ENCODE peak calls at places on chromosome 17, in nine cellular contexts. V is cardiac muscle cell, N is AG04449, A is kidney, Y is tibial artery, T is IMR-90, J is fibroblast of lung, H is GM12864, B is keratinocyte. R is an unnamed sample.

GRCh38 chr17:13088666-13089065 is 70.8 kb upstream of the ELAC2 start:
- DNase-seq in T (no peak), A (no peak), V (no peak), H (no peak), Y (no peak), N (no peak), J (no peak), B (no peak), R (no peak)

GRCh38 chr17:3656353-3656752 is 12.0 kb downstream of the TAX1BP3 start:
- DNase-seq in T (no peak), Y (no peak), H (no peak), J (no peak), A (no peak), N (no peak), V (no peak), B (no peak), R (no peak)

GRCh38 chr17:35244345-35245195 is 1.7 kb downstream of the SLFN5 start:
- DNase-seq in A (peak; percentile 90), B (peak; percentile 65), N (peak; percentile 52), V (peak; percentile 16), Y (peak; percentile 92), H (no peak), J (peak; percentile 73), T (peak; percentile 81), R (peak; percentile 16)

GRCh38 chr17:66542183-66542966 is 240.0 kb downstream of the PRKCA start:
- DNase-seq in N (no peak), H (peak; percentile 59), B (no peak), Y (no peak), V (no peak), T (peak; percentile 53), A (no peak), J (peak; percentile 79), R (no peak)

GRCh38 chr17:48541036-48541573 is 3.8 kb downstream of the HOXB2 start:
- DNase-seq in H (no peak), N (no peak), T (peak; percentile 32), J (no peak), Y (no peak), A (no peak), V (no peak), B (no peak), R (no peak)

GRCh38 chr17:81955058-81955681 is 5.8 kb downstream of the NOTUM start:
- DNase-seq in V (no peak), Y (no peak), N (no peak), B (no peak), H (no peak), A (no peak), T (no peak), J (no peak), R (no peak)

GRCh38 chr17:50865060-50865867 is 890 bp downstream of the TOB1 start:
- DNase-seq in B (no peak), A (peak; percentile 89), H (no peak), Y (peak; percentile 45), J (peak; percentile 58), T (peak; percentile 24), V (peak; percentile 66), N (no peak), R (no peak)

GRCh38 chr17:30379303-30380105 is 777 bp downstream of the CPD start:
- DNase-seq in B (no peak), H (no peak), Y (peak; percentile 20), A (peak; percentile 84), V (peak; percentile 39), J (no peak), T (no peak), N (no peak), R (no peak)

GRCh38 chr17:79269620-79270019 is 195.0 kb downstream of the ENGASE start:
- DNase-seq in J (no peak), V (no peak), N (no peak), H (no peak), T (no peak), Y (no peak), B (no peak), A (no peak), R (no peak)

GRCh38 chr17:9368631-9369030 is 207.0 kb downstream of the STX8 start:
- DNase-seq in H (no peak), V (no peak), B (no peak), T (peak; percentile 5), A (no peak), N (no peak), J (peak; percentile 47), Y (no peak), R (no peak)

GRCh38 chr17:37490638-37491614 is 1.2 kb downstream of the DUSP14 start:
- DNase-seq in H (no peak), J (peak; percentile 89), Y (peak; percentile 54), A (no peak), B (peak; percentile 79), N (no peak), T (peak; percentile 93), V (peak; percentile 76), R (no peak)

GRCh38 chr17:80643700-80644099 is 99.1 kb downstream of the RPTOR start:
- DNase-seq in A (no peak), T (no peak), V (no peak), J (no peak), H (no peak), N (no peak), Y (no peak), B (no peak), R (no peak)

GRCh38 chr17:80636356-80637285 is 92.0 kb downstream of the RPTOR start:
- DNase-seq in J (no peak), N (no peak), Y (no peak), V (no peak), H (no peak), B (no peak), A (no peak), T (no peak), R (no peak)

GRCh38 chr17:80640379-80641071 is 95.9 kb downstream of the RPTOR start:
- DNase-seq in A (no peak), H (no peak), B (no peak), V (no peak), Y (no peak), N (no peak), T (no peak), J (no peak), R (no peak)

GRCh38 chr17:80637286-80637703 is 92.7 kb downstream of the RPTOR start:
- DNase-seq in N (no peak), Y (no peak), J (no peak), H (no peak), A (no peak), B (no peak), T (no peak), V (no peak), R (no peak)

DNA sequence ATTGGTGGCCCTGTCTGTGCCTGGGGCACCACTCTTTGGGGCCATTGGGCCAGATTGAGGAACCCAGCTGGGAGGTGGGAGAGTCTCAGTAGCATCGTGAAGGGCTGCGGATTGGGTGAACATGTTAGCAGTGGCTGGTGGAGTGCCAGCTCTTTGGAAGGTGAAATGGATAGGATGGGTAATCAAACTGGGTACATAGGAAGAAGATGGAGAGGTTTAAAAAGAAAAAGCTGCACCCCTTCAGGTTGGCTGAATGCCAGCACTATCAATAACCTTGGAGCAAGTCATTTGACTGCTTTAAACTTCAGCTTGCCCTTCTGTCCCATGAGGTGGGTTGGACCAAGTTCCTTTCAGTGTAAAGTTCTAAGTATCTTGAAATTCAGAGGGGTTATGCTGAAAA is 95.0 kb downstream of the RPTOR start:
- DNase-seq in Y (no peak), J (no peak), B (no peak), N (no peak), H (no peak), V (no peak), T (no peak), A (no peak), R (no peak)
- H3K4me3 ChIP-seq in Y (no peak overlapping the region), J (no peak overlapping the region), B (no peak overlapping the region), N (no peak overlapping the region), H (no peak overlapping the region), V (no peak overlapping the region), T (no peak overlapping the region), A (no peak overlapping the region), R (no peak overlapping the region)

DNA sequence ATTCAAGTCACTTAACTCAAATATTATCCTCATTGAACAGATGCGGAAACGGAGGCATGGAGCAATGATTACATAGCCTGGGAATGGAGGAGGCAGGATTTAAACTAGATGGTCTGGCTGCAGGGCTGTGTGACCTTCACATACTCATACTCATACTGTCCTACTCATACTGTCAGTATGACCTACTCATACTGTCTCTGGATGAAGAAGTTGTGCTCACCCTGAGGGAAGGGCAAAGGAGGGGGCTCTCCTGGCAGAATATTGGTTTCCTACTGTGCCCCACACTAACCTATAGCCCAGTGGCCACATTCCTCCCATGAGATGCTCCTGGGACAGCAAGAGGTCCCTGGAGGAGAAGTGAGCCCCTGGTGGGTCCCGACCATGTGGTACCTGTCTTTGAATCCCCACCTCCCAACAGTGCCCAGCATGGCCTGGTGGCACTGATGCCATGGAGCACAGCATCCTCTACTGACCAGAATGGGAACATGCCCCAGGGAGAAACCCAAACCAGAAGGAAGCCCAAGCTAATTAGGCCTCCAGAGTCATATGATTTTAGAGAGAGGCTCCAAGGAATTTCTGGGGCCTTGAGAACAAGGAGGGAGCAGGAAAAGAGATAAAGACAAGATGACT is 197.3 kb upstream of the SDK2 start:
- DNase-seq in T (no peak), Y (no peak), N (no peak), H (no peak), J (no peak), A (no peak), B (no peak), V (peak; percentile 42), R (no peak)
- TF ChIP-seq CTCF in T (no peak), Y (no peak), N (no peak), H (peak; percentile 42), J (peak; percentile 82), A (peak; percentile 14), B (peak; percentile 71), V (peak; percentile 72), R (peak; percentile 95)

DNA sequence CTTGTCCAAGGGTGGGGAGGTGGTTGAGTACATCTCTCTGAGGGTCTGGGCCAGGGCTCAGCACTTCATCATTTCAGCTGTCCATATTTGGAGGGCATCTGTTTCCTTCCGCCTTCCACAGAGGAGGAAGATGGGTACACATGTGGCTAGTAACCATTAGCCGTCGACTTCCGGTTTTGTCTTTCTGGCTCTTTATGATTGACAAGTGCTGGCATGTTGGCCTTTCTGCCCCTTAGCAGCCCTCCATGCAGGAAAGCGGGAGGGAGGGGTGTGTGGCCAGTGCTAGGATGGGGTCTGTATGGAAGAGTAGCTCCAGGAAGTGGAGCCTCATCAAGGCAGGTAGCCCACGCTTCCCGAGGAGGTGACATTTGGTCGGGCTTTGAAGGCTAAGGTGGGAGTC is 69.6 kb downstream of the RAI1 start:
- DNase-seq in Y (no peak), T (no peak), J (no peak), H (peak; percentile 73), N (no peak), B (no peak), V (no peak), A (peak; percentile 66), R (no peak)
- H3K4me3 ChIP-seq in Y (no peak overlapping the region), T (no peak overlapping the region), J (no peak overlapping the region), H (peak overlapping the region; percentile 5), N (no peak overlapping the region), B (no peak overlapping the region), V (no peak overlapping the region), A (no peak overlapping the region), R (no peak overlapping the region)

DNA sequence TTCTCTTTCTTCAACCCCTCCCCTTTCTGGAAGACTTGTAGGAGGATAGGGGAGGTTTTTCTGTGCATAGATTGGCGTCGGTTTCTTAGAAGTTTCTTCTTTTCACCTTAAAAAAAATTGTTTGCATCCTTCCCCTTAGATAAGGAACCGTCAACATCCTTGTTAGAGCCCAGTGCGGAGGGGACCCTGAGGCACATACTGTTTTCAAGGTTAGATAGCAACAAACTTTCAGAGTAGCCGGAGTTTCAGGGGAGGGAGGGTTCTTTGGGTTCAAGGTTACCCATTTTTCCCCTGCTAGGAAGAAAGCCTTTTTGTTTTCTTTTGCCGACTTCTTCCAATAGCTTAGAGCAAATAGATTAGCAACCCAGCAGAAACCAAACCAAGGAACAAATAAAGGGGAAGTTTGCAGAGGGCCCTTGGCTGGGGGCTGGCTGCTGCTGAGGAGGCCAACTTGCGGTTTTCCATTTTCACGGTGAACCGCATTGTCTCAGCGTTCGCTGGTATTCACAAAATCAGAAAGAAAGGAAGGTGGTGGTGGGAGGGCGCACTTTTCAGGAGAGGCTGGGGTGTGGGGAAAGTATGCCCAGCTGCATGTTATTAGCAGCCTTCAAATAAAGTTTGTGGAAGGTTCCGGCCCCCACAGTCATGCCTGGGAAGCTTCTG is 28.8 kb downstream of the MSI2 start:
- DNase-seq in B (no peak), H (no peak), T (no peak), V (no peak), N (no peak), A (no peak), Y (no peak), J (peak; percentile 63), R (no peak)
- TF ChIP-seq CTCF in B (no peak), H (no peak), T (no peak), V (no peak), N (no peak), A (no peak), Y (no peak), J (no peak), R (no peak)